ENCODE peak calls at places on chromosomes 12 and 14, in six cellular contexts. K is NCI-H345, M is nephron progenitor cell, P is NCI-H748 treated with DMSO at 0.1 percent for 48 hours, B is fibroblast of pulmonary artery, O is GM04504. G is an unnamed sample.

GRCh38 chr14:22539831-22540230 is 49.2 kb downstream of the DAD1 start:
- DNase-seq in K (no peak), M (no peak), P (no peak), B (no peak), O (no peak), G (no peak)

GRCh38 chr14:22271838-22272237 is 317.2 kb downstream of the DAD1 start:
- DNase-seq in K (no peak), M (no peak), P (no peak), B (no peak), O (no peak), G (no peak)

GRCh38 chr14:102770147-102770909 is 6.9 kb upstream of the TRAF3 start:
- DNase-seq in K (no peak), M (no peak), P (no peak), B (no peak), O (no peak), G (no peak)

GRCh38 chr14:50475460-50475859 is 56.9 kb downstream of the MAP4K5 start:
- DNase-seq in K (peak; percentile 6), M (no peak), P (peak; percentile 4), B (no peak), O (no peak), G (no peak)

GRCh38 chr14:22432348-22432976 is 156.6 kb downstream of the DAD1 start:
- DNase-seq in K (no peak), M (no peak), P (no peak), B (peak; percentile 98), O (peak; percentile 74), G (peak; percentile 87)

GRCh38 chr12:108381793-108382436 is 42.8 kb upstream of the CMKLR1 start:
- DNase-seq in K (no peak), M (peak; percentile 83), P (no peak), B (peak; percentile 17), O (no peak), G (no peak)

GRCh38 chr14:55133416-55133815 is 4.4 kb downstream of the LGALS3 start:
- DNase-seq in K (no peak), M (no peak), P (no peak), B (peak; percentile 72), O (peak; percentile 40), G (no peak)

GRCh38 chr12:20448781-20449180 is 80.4 kb downstream of the PDE3A start:
- DNase-seq in K (no peak), M (no peak), P (no peak), B (no peak), O (no peak), G (no peak)

GRCh38 chr12:3015356-3015755 is 56.2 kb downstream of the TEAD4 start:
- DNase-seq in K (no peak), M (no peak), P (no peak), B (no peak), O (no peak), G (no peak)

GRCh38 chr12:58452546-58452945 is 467.8 kb downstream of the LRIG3 start:
- DNase-seq in K (no peak), M (no peak), P (no peak), B (no peak), O (peak; percentile 40), G (no peak)

GRCh38 chr12:12723147-12723680 is 6.0 kb downstream of the CDKN1B start:
- DNase-seq in K (peak; percentile 31), M (no peak), P (no peak), B (no peak), O (no peak), G (no peak)

GRCh38 chr14:52272375-52272774 is 4.9 kb downstream of the PTGDR start:
- DNase-seq in K (no peak), M (no peak), P (peak; percentile 17), B (peak; percentile 53), O (no peak), G (no peak)

GRCh38 chr12:89087149-89087834 is 265.0 kb downstream of the DUSP6 start:
- DNase-seq in K (peak; percentile 25), M (peak; percentile 5), P (no peak), B (no peak), O (no peak), G (no peak)

GRCh38 chr14:99121027-99121875 is 150.7 kb downstream of the BCL11B start:
- DNase-seq in K (no peak), M (no peak), P (no peak), B (no peak), O (no peak), G (no peak)

GRCh38 chr12:53191096-53191884 is 10.6 kb upstream of the CSAD start:
- DNase-seq in K (no peak), M (no peak), P (no peak), B (no peak), O (no peak), G (no peak)

GRCh38 chr14:21091784-21092146 is 6.7 kb downstream of the ZNF219 start:
- DNase-seq in K (no peak), M (no peak), P (no peak), B (no peak), O (no peak), G (no peak)

GRCh38 chr12:2805146-2805525 is 7.3 kb upstream of the ITFG2 start:
- DNase-seq in K (no peak), M (no peak), P (no peak), B (peak; percentile 64), O (no peak), G (no peak)

GRCh38 chr12:49565119-49565955 is 2.6 kb downstream of the MCRS1 start:
- DNase-seq in K (no peak), M (no peak), P (no peak), B (no peak), O (no peak), G (no peak)

GRCh38 chr14:67710209-67710608 is 8.5 kb downstream of the RDH12 start:
- DNase-seq in K (no peak), M (no peak), P (no peak), B (no peak), O (no peak), G (no peak)

GRCh38 chr14:51544426-51544825 is 107.3 kb upstream of the FRMD6 start:
- DNase-seq in K (no peak), M (no peak), P (no peak), B (no peak), O (no peak), G (no peak)

GRCh38 chr12:32896438-32897275 is at the start of gene PKP2:
- DNase-seq in K (peak; percentile 92), M (peak; percentile 86), P (peak; percentile 97), B (peak; percentile 32), O (no peak), G (no peak)

GRCh38 chr12:14846878-14847580 is 3.7 kb upstream of the ART4 start:
- DNase-seq in K (no peak), M (no peak), P (no peak), B (no peak), O (no peak), G (no peak)

GRCh38 chr12:30016656-30017055 is 232.9 kb upstream of the TMTC1 start:
- DNase-seq in K (no peak), M (no peak), P (no peak), B (no peak), O (no peak), G (no peak)

GRCh38 chr12:68334136-68334535 is 2.0 kb upstream of the MDM1 start:
- DNase-seq in K (peak; percentile 64), M (no peak), P (no peak), B (no peak), O (no peak), G (no peak)

GRCh38 chr12:25482637-25483036 is 70.4 kb downstream of the LMNTD1 start:
- DNase-seq in K (no peak), M (no peak), P (peak; percentile 0), B (no peak), O (no peak), G (no peak)

GRCh38 chr12:123660328-123660727 is 10.6 kb upstream of the TCTN2 start:
- DNase-seq in K (no peak), M (no peak), P (no peak), B (peak; percentile 90), O (peak; percentile 68), G (peak; percentile 77)

GRCh38 chr12:48183091-48183875 is at the start of gene CCDC184:
- DNase-seq in K (peak; percentile 19), M (peak; percentile 68), P (peak; percentile 80), B (peak; percentile 81), O (no peak), G (peak; percentile 73)

GRCh38 chr12:102067574-102068258 is 5.9 kb upstream of the WASHC3 start:
- DNase-seq in K (no peak), M (no peak), P (no peak), B (no peak), O (peak; percentile 35), G (peak; percentile 14)

GRCh38 chr14:37061697-37062096 is 110.7 kb downstream of the SLC25A21 start:
- DNase-seq in K (no peak), M (no peak), P (no peak), B (no peak), O (no peak), G (no peak)

GRCh38 chr12:58540480-58541299 is 379.6 kb downstream of the LRIG3 start:
- DNase-seq in K (peak; percentile 90), M (peak; percentile 77), P (peak; percentile 93), B (peak; percentile 90), O (peak; percentile 80), G (peak; percentile 90)

GRCh38 chr14:79278798-79279644 is 932.3 kb downstream of the DIO2 start:
- DNase-seq in K (no peak), M (peak; percentile 91), P (peak; percentile 92), B (peak; percentile 87), O (peak; percentile 52), G (peak; percentile 30)

GRCh38 chr12:92064420-92064819 is 81.2 kb downstream of the BTG1 start:
- DNase-seq in K (peak; percentile 79), M (no peak), P (peak; percentile 75), B (no peak), O (no peak), G (no peak)

GRCh38 chr12:31215521-31216232 is 110.3 kb downstream of the SINHCAF start:
- DNase-seq in K (peak; percentile 43), M (no peak), P (no peak), B (no peak), O (no peak), G (no peak)

GRCh38 chr12:85794551-85794950 is 41.7 kb downstream of the RASSF9 start:
- DNase-seq in K (no peak), M (no peak), P (no peak), B (no peak), O (no peak), G (no peak)

GRCh38 chr14:71555654-71556559 is 376.3 kb upstream of the RGS6 start:
- DNase-seq in K (no peak), M (no peak), P (peak; percentile 61), B (peak; percentile 54), O (peak; percentile 21), G (no peak)

GRCh38 chr14:98350213-98350612 is 921.8 kb downstream of the BCL11B start:
- DNase-seq in K (no peak), M (no peak), P (no peak), B (no peak), O (no peak), G (no peak)

GRCh38 chr12:52086366-52086765 is 6.9 kb downstream of the SMIM41 start:
- DNase-seq in K (no peak), M (no peak), P (no peak), B (no peak), O (no peak), G (no peak)

G was measured in fibroblast of the conjunctiva.